ENCODE peak calls at places on chromosome 11, in four cellular contexts. A, Q, C and O are unnamed samples.

GRCh38 chr11:114358711-114359110 is 41.6 kb downstream of the C11orf71 start:
- DNase-seq in A (no peak), Q (no peak), C (no peak), O (no peak)

GRCh38 chr11:75896843-75897419 is 81.9 kb downstream of the UVRAG start:
- DNase-seq in A (peak), Q (peak), C (no peak), O (no peak)

GRCh38 chr11:27830206-27830605 is 130.0 kb upstream of the BDNF start:
- DNase-seq in A (no peak), Q (no peak), C (no peak), O (no peak)

GRCh38 chr11:83367745-83368144 is 81.6 kb upstream of the CCDC90B start:
- DNase-seq in A (no peak), Q (no peak), C (no peak), O (peak)

GRCh38 chr11:116707250-116707649 is 65.5 kb downstream of the BUD13 start:
- DNase-seq in A (no peak), Q (peak), C (no peak), O (no peak)

GRCh38 chr11:560305-561147 is at the start of the genes LMNTD2 and RASSF7:
- DNase-seq in A (peak), Q (peak), C (peak), O (peak)

GRCh38 chr11:8867035-8867434 is 44.0 kb upstream of the AKIP1 start:
- DNase-seq in A (no peak), Q (peak), C (no peak), O (no peak)

GRCh38 chr11:60064115-60064514 is 7.7 kb downstream of the MS4A3 start:
- DNase-seq in A (no peak), Q (no peak), C (no peak), O (no peak)

GRCh38 chr11:128594246-128594645 is 6.9 kb upstream of the ETS1 start:
- DNase-seq in A (no peak), Q (no peak), C (no peak), O (no peak)

GRCh38 chr11:93715797-93716396 is 25.4 kb downstream of the TAF1D start:
- DNase-seq in A (no peak), Q (no peak), C (no peak), O (no peak)

GRCh38 chr11:128501576-128502549 is 85.5 kb downstream of the ETS1 start:
- DNase-seq in A (no peak), Q (no peak), C (no peak), O (no peak)

GRCh38 chr11:44178381-44178780 is 82.9 kb downstream of the EXT2 start:
- DNase-seq in A (no peak), Q (no peak), C (no peak), O (no peak)

GRCh38 chr11:15073361-15074205 is at the start of gene CALCB:
- DNase-seq in A (peak), Q (peak), C (peak), O (peak)

GRCh38 chr11:134749040-134749586 is 337.1 kb upstream of the B3GAT1 start:
- DNase-seq in A (no peak), Q (peak), C (peak), O (peak)

GRCh38 chr11:73331138-73331916 is 23.3 kb downstream of the ARHGEF17 start:
- DNase-seq in A (peak), Q (no peak), C (peak), O (peak)

GRCh38 chr11:73334244-73335203 is 26.4 kb downstream of the ARHGEF17 start:
- DNase-seq in A (no peak), Q (peak), C (no peak), O (no peak)

GRCh38 chr11:73333173-73333572 is 25.1 kb downstream of the ARHGEF17 start:
- DNase-seq in A (no peak), Q (no peak), C (no peak), O (no peak)

GRCh38 chr11:73335204-73335923 is 27.3 kb downstream of the ARHGEF17 start:
- DNase-seq in A (peak), Q (peak), C (peak), O (peak)

DNA sequence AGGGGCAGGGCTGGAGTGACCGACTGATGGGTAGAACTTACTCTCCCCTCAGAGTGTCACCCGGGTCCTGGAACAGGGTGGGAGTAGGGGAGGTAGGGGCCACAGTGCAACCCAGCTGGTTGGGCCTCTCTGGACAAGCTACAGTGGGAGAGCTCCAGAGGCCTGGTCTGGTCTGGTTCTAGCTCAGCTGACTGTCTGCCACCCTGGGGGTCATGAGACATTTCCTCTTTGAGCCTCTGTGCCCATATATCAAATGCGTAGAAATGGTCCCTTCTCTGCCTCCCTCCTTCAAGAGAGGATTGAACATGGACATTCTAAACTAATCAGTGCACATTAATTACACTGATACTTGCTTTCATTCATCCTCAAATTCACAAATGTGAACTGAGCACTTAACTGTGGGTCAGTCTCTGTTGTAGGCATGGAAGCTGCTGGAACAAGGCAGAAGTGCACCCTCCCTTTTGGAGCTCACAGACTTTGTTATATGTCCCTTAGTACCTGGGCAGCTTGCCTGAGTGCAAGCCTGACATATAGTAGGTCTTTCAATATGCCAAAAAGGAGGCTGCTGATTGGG is 25.6 kb downstream of the ARHGEF17 start:
- DNase-seq in A (no peak), Q (no peak), C (no peak), O (no peak)
- H4K91ac ChIP-seq in A (no peak), Q (peak), C (no peak), O (no peak)

GRCh38 chr11:65883786-65884715 is 4.2 kb downstream of the FIBP start:
- DNase-seq in A (no peak), Q (no peak), C (no peak), O (no peak)
- H4K91ac ChIP-seq in A (no peak), Q (no peak), C (no peak), O (no peak)

GRCh38 chr11:132632641-132633124 is 899.6 kb downstream of the OPCML start:
- DNase-seq in A (no peak), Q (peak), C (no peak), O (no peak)

GRCh38 chr11:132626446-132626845 is 905.9 kb downstream of the OPCML start:
- DNase-seq in A (no peak), Q (no peak), C (no peak), O (no peak)

GRCh38 chr11:132627981-132628380 is 904.3 kb downstream of the OPCML start:
- DNase-seq in A (no peak), Q (no peak), C (no peak), O (no peak)

GRCh38 chr11:132631956-132632355 is 900.3 kb downstream of the OPCML start:
- DNase-seq in A (no peak), Q (peak), C (no peak), O (no peak)
- H4K91ac ChIP-seq in A (no peak), Q (no peak), C (no peak), O (no peak)

DNA sequence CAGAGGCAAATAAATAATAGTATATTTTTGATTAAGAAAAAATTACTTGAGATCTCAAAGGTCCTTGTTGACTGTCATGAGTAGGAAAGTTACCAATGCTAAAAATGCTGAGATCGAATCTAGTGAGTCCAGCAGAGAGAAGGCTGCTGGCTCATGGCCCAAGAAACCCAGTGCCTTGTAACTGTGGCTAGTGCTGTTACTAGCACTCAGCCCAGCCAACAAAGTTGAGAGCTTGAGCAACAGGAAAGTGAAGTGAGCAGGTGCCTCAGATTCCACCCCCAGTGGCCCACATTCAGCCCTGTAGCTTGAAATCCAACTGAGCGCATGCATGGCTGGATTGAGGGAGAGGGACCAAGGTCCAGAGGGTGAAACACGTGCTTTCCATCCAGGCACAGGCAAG is 398.2 kb downstream of the SHANK2 start:
- DNase-seq in A (no peak), Q (no peak), C (no peak), O (no peak)
- H4K91ac ChIP-seq in A (peak), Q (no peak), C (no peak), O (no peak)

DNA sequence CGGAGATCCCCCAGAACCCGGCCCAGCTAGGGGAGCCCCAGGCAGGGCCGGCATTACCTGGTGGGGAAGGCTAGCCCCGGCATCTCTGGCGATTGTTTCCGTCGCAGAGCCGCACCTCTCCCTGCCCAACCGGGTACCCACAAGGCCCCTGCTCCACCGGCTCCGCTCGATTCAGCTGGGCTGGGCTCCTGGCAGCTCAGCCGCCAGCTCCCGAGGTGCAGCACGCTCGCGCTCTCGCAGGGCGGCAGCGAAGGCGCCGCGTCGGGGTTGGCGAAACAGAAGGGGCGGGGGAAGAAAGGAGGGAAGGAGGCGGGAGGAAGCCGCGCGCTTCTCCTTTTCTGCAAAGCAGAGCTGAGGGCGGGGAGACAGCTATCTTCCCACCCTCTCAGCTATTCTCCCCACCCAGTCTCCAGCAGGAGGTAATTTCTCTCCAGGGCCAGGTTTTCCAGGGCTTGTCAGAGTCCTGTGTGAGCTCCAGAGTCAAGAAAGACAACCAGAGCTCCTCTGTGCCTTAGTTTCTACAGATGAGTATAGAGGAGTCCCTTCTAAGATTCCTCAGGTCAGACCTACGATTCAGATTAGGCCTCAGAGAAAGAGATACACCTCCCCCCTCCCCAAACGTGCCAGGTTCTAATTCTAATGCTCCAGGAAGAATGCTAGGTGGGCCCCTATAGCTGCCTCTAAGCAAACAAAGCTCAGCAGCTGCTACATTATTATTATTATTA is 62.0 kb downstream of the PAK1 start:
- DNase-seq in A (peak), Q (peak), C (peak), O (peak)
- H4K91ac ChIP-seq in A (no peak), Q (no peak), C (no peak), O (no peak)

DNA sequence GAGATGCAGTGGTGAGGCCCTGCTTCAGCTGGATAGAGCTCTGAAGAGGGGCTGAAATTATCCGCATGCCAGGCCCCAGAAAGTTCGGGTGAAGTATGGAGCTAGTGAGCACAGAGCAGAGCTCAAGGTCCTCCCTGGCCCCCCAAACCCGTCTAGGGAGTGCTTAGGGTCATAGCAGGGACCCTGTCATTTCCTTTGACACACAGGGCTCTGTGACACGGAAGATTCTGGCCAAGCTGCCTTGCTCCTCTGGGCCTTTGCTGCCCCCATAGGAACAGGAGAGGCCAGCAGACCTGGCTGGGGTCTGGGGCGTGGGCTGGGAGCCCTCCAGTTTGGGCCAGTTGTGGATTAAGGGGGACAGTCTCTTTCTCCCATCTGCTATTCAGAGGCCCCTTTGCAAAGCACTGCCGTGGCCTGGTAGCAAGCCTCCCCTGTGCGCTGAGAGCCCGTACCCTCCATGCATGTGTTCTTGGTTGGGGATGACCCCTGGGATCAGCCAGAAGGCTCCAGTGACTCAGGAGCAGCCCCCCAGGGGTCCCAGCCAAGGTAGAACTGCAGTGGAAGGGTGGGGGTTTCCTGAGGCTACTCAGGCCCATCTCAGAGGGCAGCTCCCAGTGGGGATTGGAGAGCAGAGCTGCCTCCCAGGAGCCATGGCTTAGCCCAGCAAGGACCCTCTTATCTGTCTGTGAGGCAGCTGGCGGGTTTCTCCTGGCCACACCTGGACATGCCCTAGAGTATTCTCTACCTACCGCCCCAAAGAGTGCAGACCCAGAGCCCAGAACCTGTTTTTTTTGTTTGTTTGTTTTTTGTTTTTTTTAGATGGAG is 42.3 kb downstream of the RNF141 start:
- DNase-seq in A (no peak), Q (no peak), C (peak), O (peak)
- H4K91ac ChIP-seq in A (no peak), Q (no peak), C (no peak), O (no peak)

GRCh38 chr11:119030329-119031047 is at the start of gene SLC37A4:
- DNase-seq in A (peak), Q (peak), C (peak), O (peak)

GRCh38 chr11:119038884-119039283 is 8.2 kb upstream of the SLC37A4 start:
- DNase-seq in A (no peak), Q (no peak), C (no peak), O (no peak)

GRCh38 chr11:119031912-119032280 is 1.2 kb upstream of the SLC37A4 start:
- DNase-seq in A (no peak), Q (peak), C (no peak), O (no peak)

GRCh38 chr11:119030029-119030328 is 698 bp downstream of the SLC37A4 start:
- DNase-seq in A (no peak), Q (no peak), C (no peak), O (no peak)

GRCh38 chr11:119034813-119035212 is 4.1 kb upstream of the SLC37A4 start:
- DNase-seq in A (no peak), Q (no peak), C (no peak), O (no peak)
- H4K91ac ChIP-seq in A (no peak), Q (no peak), C (no peak), O (no peak)